ENCODE peak calls at places on chromosomes 13 and 19, in eight cellular contexts. O, I, P, V, Q, U, J and A are unnamed samples.

GRCh38 chr19:46716013-46716671 is 772 bp downstream of the PRKD2 start:
- DNase-seq in V (peak; percentile 61), P (no peak), O (no peak), U (no peak), Q (no peak), I (peak; percentile 54), J (no peak), A (no peak)

GRCh38 chr13:69970521-69970920 is 137.1 kb upstream of the ATXN8OS start:
- DNase-seq in P (no peak), V (no peak), U (peak; percentile 19), I (peak; percentile 58), Q (no peak), J (no peak), O (no peak), A (no peak)

GRCh38 chr13:60164490-60164889 is 762 bp upstream of the DIAPH3 start:
- DNase-seq in P (no peak), V (no peak), Q (no peak), O (no peak), J (no peak), U (no peak), I (peak; percentile 15), A (no peak)

GRCh38 chr19:9857920-9858746 is 23.0 kb downstream of the PIN1 start:
- DNase-seq in U (no peak), I (no peak), V (no peak), O (peak; percentile 13), J (no peak), Q (no peak), P (no peak), A (no peak)

GRCh38 chr13:87356314-87356713 is 314.9 kb upstream of the SLITRK5 start:
- DNase-seq in Q (no peak), U (no peak), J (no peak), P (no peak), O (no peak), V (no peak), I (no peak), A (no peak)

GRCh38 chr13:44876782-44877324 is 112.4 kb downstream of the NUFIP1 start:
- DNase-seq in I (peak; percentile 17), J (no peak), P (no peak), O (no peak), V (no peak), Q (no peak), U (no peak), A (no peak)

GRCh38 chr13:112687836-112688559 is 1.8 kb upstream of the ATP11A start:
- DNase-seq in U (no peak), O (no peak), I (no peak), V (no peak), Q (no peak), P (no peak), J (no peak), A (no peak)

GRCh38 chr13:31891472-31891871 is 140.1 kb upstream of the FRY start:
- DNase-seq in P (no peak), J (no peak), O (no peak), V (no peak), U (no peak), I (no peak), Q (no peak), A (no peak)

GRCh38 chr19:30361721-30362120 is 10.5 kb upstream of the ZNF536 start:
- DNase-seq in I (no peak), J (no peak), U (no peak), Q (no peak), O (no peak), V (no peak), P (no peak), A (no peak)

GRCh38 chr13:26017196-26017921 is 34.5 kb downstream of the SHISA2 start:
- DNase-seq in P (no peak), Q (peak; percentile 75), O (no peak), U (no peak), I (no peak), V (no peak), J (no peak), A (no peak)

GRCh38 chr19:49631279-49631588 is 8.7 kb downstream of the RRAS start:
- DNase-seq in O (no peak), U (no peak), I (no peak), P (no peak), J (no peak), Q (no peak), V (no peak), A (no peak)

GRCh38 chr19:38801359-38802095 is 11.2 kb downstream of the LGALS4 start:
- DNase-seq in O (no peak), V (no peak), P (no peak), U (no peak), J (no peak), Q (no peak), I (no peak), A (no peak)

GRCh38 chr13:30268673-30269072 is 38.7 kb downstream of the KATNAL1 start:
- DNase-seq in V (no peak), I (no peak), Q (no peak), U (no peak), O (no peak), P (no peak), J (no peak), A (no peak)

GRCh38 chr19:5961969-5962945 is 15.7 kb downstream of the RANBP3 start:
- DNase-seq in V (peak; percentile 27), J (no peak), Q (no peak), U (no peak), I (peak; percentile 23), O (no peak), P (peak; percentile 70), A (no peak)

GRCh38 chr19:45444318-45445041 is 20.8 kb upstream of the ERCC1 start:
- DNase-seq in O (peak; percentile 58), J (peak; percentile 69), U (no peak), I (peak; percentile 85), V (peak; percentile 86), P (no peak), Q (peak; percentile 70), A (peak; percentile 72)

GRCh38 chr19:13017306-13018036 is 22.2 kb downstream of the NFIX start:
- DNase-seq in J (no peak), O (peak; percentile 43), Q (no peak), P (no peak), V (no peak), I (no peak), U (no peak), A (no peak)

GRCh38 chr13:113058129-113058987 is 47.2 kb upstream of the F7 start:
- DNase-seq in V (no peak), U (no peak), I (no peak), P (no peak), Q (no peak), O (no peak), J (no peak), A (no peak)

GRCh38 chr19:28293685-28294084 is 919.3 kb downstream of the UQCRFS1 start:
- DNase-seq in O (no peak), I (no peak), V (no peak), U (no peak), Q (no peak), P (no peak), J (no peak), A (no peak)

GRCh38 chr13:111893071-111893606 is 173.8 kb upstream of the SOX1 start:
- DNase-seq in U (no peak), V (peak; percentile 46), Q (no peak), P (no peak), J (no peak), O (no peak), I (no peak), A (no peak)

GRCh38 chr13:94210826-94211225 is 268.7 kb downstream of the DCT start:
- DNase-seq in I (no peak), O (no peak), U (no peak), Q (no peak), J (no peak), P (no peak), V (no peak), A (no peak)

GRCh38 chr13:42478531-42479156 is 95.3 kb upstream of the TNFSF11 start:
- DNase-seq in I (peak; percentile 36), J (no peak), P (peak; percentile 5), U (no peak), Q (no peak), V (no peak), O (peak; percentile 24), A (no peak)

GRCh38 chr13:50015263-50015662 is at the start of gene KCNRG:
- DNase-seq in I (no peak), P (no peak), Q (no peak), V (no peak), J (no peak), U (no peak), O (peak; percentile 4), A (no peak)

GRCh38 chr13:74452176-74452575 is 318.0 kb upstream of the KLF12 start:
- DNase-seq in Q (no peak), V (no peak), O (peak; percentile 45), J (no peak), U (no peak), P (no peak), I (no peak), A (no peak)

GRCh38 chr19:47819841-47820244 is 1.9 kb upstream of the CRX start:
- DNase-seq in P (no peak), Q (no peak), O (no peak), J (no peak), I (no peak), V (no peak), U (no peak), A (no peak)